ENCODE peak calls at places on chromosomes 13 and 19, in six cellular contexts. Z is HFF-Myc; A is NCI-H1417; J is HS-5; D is activated CD4-positive, alpha-beta T cell treated with anti-CD3 and anti-CD28 coated beads for 1 hour; X is left ventricle myocardium superior. F is an unnamed sample.

GRCh38 chr13:99228737-99229691 is 28.4 kb downstream of the UBAC2 start:
- DNase-seq in Z (no peak), A (no peak), J (peak), D (no peak), X (no peak), F (no peak)

GRCh38 chr19:44800461-44800860 is 8.4 kb upstream of the BCAM start:
- DNase-seq in Z (peak), A (peak), J (peak), D (peak), X (peak), F (peak)

GRCh38 chr13:50130686-50131051 is 115.4 kb downstream of the KCNRG start:
- DNase-seq in Z (no peak), A (peak), J (no peak), D (no peak), X (peak), F (peak)

GRCh38 chr13:76887070-76887563 is 912 bp upstream of the KCTD12 start:
- DNase-seq in Z (no peak), A (no peak), J (no peak), D (no peak), X (peak), F (peak)

GRCh38 chr19:13018037-13018914 is 23.0 kb downstream of the NFIX start:
- DNase-seq in Z (no peak), A (no peak), J (no peak), D (no peak), X (peak), F (peak)

GRCh38 chr13:90717451-90717936 is 630.0 kb upstream of the MIR17HG start:
- DNase-seq in Z (peak), A (no peak), J (peak), D (no peak), X (no peak), F (no peak)

GRCh38 chr13:74450976-74451375 is 316.8 kb upstream of the KLF12 start:
- DNase-seq in Z (no peak), A (no peak), J (peak), D (no peak), X (no peak), F (no peak)

GRCh38 chr13:86020350-86021002 is 221.3 kb upstream of the SLITRK6 start:
- DNase-seq in Z (no peak), A (peak), J (peak), D (no peak), X (no peak), F (no peak)

GRCh38 chr19:29576043-29576442 is 30.0 kb upstream of the POP4 start:
- DNase-seq in Z (no peak), A (no peak), J (no peak), D (no peak), X (no peak), F (peak)

GRCh38 chr13:88649855-88650254 is 978.7 kb downstream of the SLITRK5 start:
- DNase-seq in Z (no peak), A (no peak), J (no peak), D (no peak), X (no peak), F (no peak)

GRCh38 chr19:42762782-42763181 is 2.7 kb downstream of the PSG8 start:
- DNase-seq in Z (no peak), A (no peak), J (no peak), D (no peak), X (no peak), F (no peak)

GRCh38 chr13:98443329-98443728 is 133.6 kb downstream of the STK24 start:
- DNase-seq in Z (peak), A (no peak), J (peak), D (no peak), X (no peak), F (no peak)

GRCh38 chr19:28164214-28164613 is 1048.7 kb downstream of the UQCRFS1 start:
- DNase-seq in Z (no peak), A (no peak), J (no peak), D (no peak), X (no peak), F (no peak)

GRCh38 chr19:36963262-36963661 is 47.1 kb downstream of the ZNF568 start:
- DNase-seq in Z (no peak), A (peak), J (no peak), D (no peak), X (no peak), F (no peak)

GRCh38 chr13:42612021-42612765 is 38.2 kb downstream of the TNFSF11 start:
- DNase-seq in Z (no peak), A (no peak), J (no peak), D (no peak), X (no peak), F (no peak)

GRCh38 chr19:40143612-40144011 is 47.6 kb upstream of the MAP3K10 start:
- DNase-seq in Z (peak), A (no peak), J (no peak), D (no peak), X (peak), F (no peak)

GRCh38 chr13:46804391-46804815 is 7.4 kb upstream of the ESD start:
- DNase-seq in Z (peak), A (no peak), J (peak), D (no peak), X (no peak), F (no peak)

GRCh38 chr19:4516199-4516938 is 1.9 kb downstream of the PLIN4 start:
- DNase-seq in Z (no peak), A (no peak), J (no peak), D (no peak), X (no peak), F (no peak)

GRCh38 chr13:94711561-94712286 is 621 bp downstream of the SOX21 start:
- DNase-seq in Z (no peak), A (peak), J (no peak), D (no peak), X (no peak), F (peak)

GRCh38 chr13:64164435-64164834 is 2748.8 kb upstream of the PCDH20 start:
- DNase-seq in Z (no peak), A (no peak), J (no peak), D (no peak), X (peak), F (no peak)

GRCh38 chr13:106570354-106570822 is 2.5 kb upstream of the ARGLU1 start:
- DNase-seq in Z (no peak), A (no peak), J (no peak), D (peak), X (peak), F (peak)

GRCh38 chr13:29081036-29081435 is 260.9 kb downstream of the MTUS2 start:
- DNase-seq in Z (no peak), A (no peak), J (no peak), D (no peak), X (no peak), F (no peak)

GRCh38 chr13:113187263-113187669 is 21.2 kb downstream of the PCID2 start:
- DNase-seq in Z (peak), A (peak), J (peak), D (no peak), X (peak), F (peak)

GRCh38 chr13:48155850-48156249 is 60.9 kb upstream of the MED4 start:
- DNase-seq in Z (peak), A (no peak), J (peak), D (no peak), X (no peak), F (no peak)

GRCh38 chr13:75219479-75220237 is 262.3 kb downstream of the TBC1D4 start:
- DNase-seq in Z (no peak), A (peak), J (no peak), D (peak), X (peak), F (peak)

GRCh38 chr19:40264314-40265054 is 20.7 kb downstream of the AKT2 start:
- DNase-seq in Z (no peak), A (no peak), J (no peak), D (no peak), X (no peak), F (no peak)

GRCh38 chr19:29577662-29577963 is 28.5 kb upstream of the POP4 start:
- DNase-seq in Z (no peak), A (no peak), J (no peak), D (no peak), X (no peak), F (no peak)

GRCh38 chr13:74795526-74795925 is 661.3 kb upstream of the KLF12 start:
- DNase-seq in Z (no peak), A (no peak), J (no peak), D (no peak), X (no peak), F (no peak)

GRCh38 chr19:49155005-49155826 is at the start of gene HRC:
- DNase-seq in Z (no peak), A (no peak), J (no peak), D (no peak), X (peak), F (no peak)

GRCh38 chr19:31253816-31254551 is 95.3 kb downstream of the TSHZ3 start:
- DNase-seq in Z (no peak), A (no peak), J (no peak), D (no peak), X (no peak), F (no peak)

GRCh38 chr19:18830488-18830887 is 1.3 kb upstream of the UPF1 start:
- DNase-seq in Z (no peak), A (no peak), J (no peak), D (no peak), X (no peak), F (no peak)

GRCh38 chr13:31276386-31276785 is 76.6 kb downstream of the B3GLCT start:
- DNase-seq in Z (no peak), A (no peak), J (no peak), D (no peak), X (no peak), F (no peak)

GRCh38 chr13:27353653-27354052 is 70.8 kb upstream of the GTF3A start:
- DNase-seq in Z (no peak), A (no peak), J (no peak), D (no peak), X (no peak), F (no peak)

GRCh38 chr19:30287973-30288372 is 84.2 kb upstream of the ZNF536 start:
- DNase-seq in Z (no peak), A (no peak), J (no peak), D (no peak), X (no peak), F (no peak)

F was measured in head of caudate nucleus.